ENCODE peak calls at places on chromosome 4, in four cellular contexts. One of them, this sample, is unnamed.

GRCh38 chr4:101346312-101346561 is 1.1 kb downstream of the PPP3CA start:
- DNase-seq in fibroblast of mammary gland: no peak
- DNase-seq in fibroblast of the aortic adventitia: no peak
- DNase-seq in HCT116: no peak
- DNase-seq in this sample: no peak

GRCh38 chr4:105674011-105674410 is 34.5 kb downstream of the INTS12 start:
- DNase-seq in fibroblast of mammary gland: no peak
- DNase-seq in fibroblast of the aortic adventitia: no peak
- DNase-seq in HCT116: no peak
- DNase-seq in this sample: no peak

GRCh38 chr4:70240192-70240591 is 2.2 kb upstream of the CSN3 start:
- DNase-seq in fibroblast of mammary gland: no peak
- DNase-seq in fibroblast of the aortic adventitia: peak
- DNase-seq in HCT116: no peak
- DNase-seq in this sample: no peak

GRCh38 chr4:74120086-74120485 is 21.1 kb upstream of the CXCL2 start:
- DNase-seq in fibroblast of mammary gland: peak
- DNase-seq in fibroblast of the aortic adventitia: no peak
- DNase-seq in HCT116: no peak
- DNase-seq in this sample: no peak

GRCh38 chr4:159150838-159151390 is 48.0 kb downstream of the RAPGEF2 start:
- DNase-seq in fibroblast of mammary gland: no peak
- DNase-seq in fibroblast of the aortic adventitia: no peak
- DNase-seq in HCT116: no peak
- DNase-seq in this sample: no peak

GRCh38 chr4:118225521-118225920 is 127.3 kb downstream of the PRSS12 start:
- DNase-seq in fibroblast of mammary gland: no peak
- DNase-seq in fibroblast of the aortic adventitia: no peak
- DNase-seq in HCT116: no peak
- DNase-seq in this sample: no peak

GRCh38 chr4:121863787-121864186 is 6.5 kb downstream of the BBS7 start:
- DNase-seq in fibroblast of mammary gland: no peak
- DNase-seq in fibroblast of the aortic adventitia: no peak
- DNase-seq in HCT116: no peak
- DNase-seq in this sample: no peak

GRCh38 chr4:20839957-20840356 is 139.7 kb downstream of the PACRGL start:
- DNase-seq in fibroblast of mammary gland: peak
- DNase-seq in fibroblast of the aortic adventitia: peak
- DNase-seq in HCT116: no peak
- DNase-seq in this sample: no peak

GRCh38 chr4:3158841-3159240 is 84.4 kb downstream of the HTT start:
- DNase-seq in fibroblast of mammary gland: no peak
- DNase-seq in fibroblast of the aortic adventitia: no peak
- DNase-seq in HCT116: no peak
- DNase-seq in this sample: peak

GRCh38 chr4:37588150-37588549 is 98.0 kb downstream of the RELL1 start:
- DNase-seq in fibroblast of mammary gland: peak
- DNase-seq in fibroblast of the aortic adventitia: no peak
- DNase-seq in HCT116: no peak
- DNase-seq in this sample: no peak

GRCh38 chr4:151921371-151921770 is 160.6 kb upstream of the GATB start:
- DNase-seq in fibroblast of mammary gland: peak
- DNase-seq in fibroblast of the aortic adventitia: peak
- DNase-seq in HCT116: no peak
- DNase-seq in this sample: no peak

GRCh38 chr4:22672944-22673343 is 19.8 kb upstream of the GBA3 start:
- DNase-seq in fibroblast of mammary gland: no peak
- DNase-seq in fibroblast of the aortic adventitia: no peak
- DNase-seq in HCT116: no peak
- DNase-seq in this sample: no peak

GRCh38 chr4:25838526-25838925 is 24.3 kb downstream of the SEL1L3 start:
- DNase-seq in fibroblast of mammary gland: no peak
- DNase-seq in fibroblast of the aortic adventitia: no peak
- DNase-seq in HCT116: no peak
- DNase-seq in this sample: no peak

GRCh38 chr4:118954246-118954645 is 65.6 kb downstream of the SYNPO2 start:
- DNase-seq in fibroblast of mammary gland: peak
- DNase-seq in fibroblast of the aortic adventitia: peak
- DNase-seq in HCT116: peak
- DNase-seq in this sample: peak

GRCh38 chr4:142128529-142128928 is 492.1 kb downstream of the IL15 start:
- DNase-seq in fibroblast of mammary gland: no peak
- DNase-seq in fibroblast of the aortic adventitia: peak
- DNase-seq in HCT116: no peak
- DNase-seq in this sample: peak

GRCh38 chr4:169225058-169225751 is 45.6 kb downstream of the SH3RF1 start:
- DNase-seq in fibroblast of mammary gland: peak
- DNase-seq in fibroblast of the aortic adventitia: peak
- DNase-seq in HCT116: peak
- DNase-seq in this sample: no peak

GRCh38 chr4:3112979-3113469 is 38.5 kb downstream of the HTT start:
- DNase-seq in fibroblast of mammary gland: peak
- DNase-seq in fibroblast of the aortic adventitia: peak
- DNase-seq in HCT116: no peak
- DNase-seq in this sample: no peak

GRCh38 chr4:167854881-167855280 is 237.5 kb upstream of the ANXA10 start:
- DNase-seq in fibroblast of mammary gland: peak
- DNase-seq in fibroblast of the aortic adventitia: peak
- DNase-seq in HCT116: no peak
- DNase-seq in this sample: no peak

GRCh38 chr4:180059216-180059881 is 2183.9 kb upstream of the TENM3 start:
- DNase-seq in fibroblast of mammary gland: no peak
- DNase-seq in fibroblast of the aortic adventitia: no peak
- DNase-seq in HCT116: no peak
- DNase-seq in this sample: peak

GRCh38 chr4:95049838-95050237 is 292.1 kb downstream of the BMPR1B start:
- DNase-seq in fibroblast of mammary gland: peak
- DNase-seq in fibroblast of the aortic adventitia: peak
- DNase-seq in HCT116: no peak
- DNase-seq in this sample: peak

GRCh38 chr4:72909461-72909860 is 160.1 kb downstream of the COX18 start:
- DNase-seq in fibroblast of mammary gland: no peak
- DNase-seq in fibroblast of the aortic adventitia: peak
- DNase-seq in HCT116: no peak
- DNase-seq in this sample: no peak

GRCh38 chr4:87419578-87420249 is 2.7 kb upstream of the NUDT9 start:
- DNase-seq in fibroblast of mammary gland: no peak
- DNase-seq in fibroblast of the aortic adventitia: no peak
- DNase-seq in HCT116: no peak
- DNase-seq in this sample: no peak

GRCh38 chr4:174696657-174697056 is 132.4 kb downstream of the GLRA3 start:
- DNase-seq in fibroblast of mammary gland: no peak
- DNase-seq in fibroblast of the aortic adventitia: no peak
- DNase-seq in HCT116: no peak
- DNase-seq in this sample: no peak

GRCh38 chr4:55398461-55398860 is 2.7 kb downstream of the TMEM165 start:
- DNase-seq in fibroblast of mammary gland: peak
- DNase-seq in fibroblast of the aortic adventitia: peak
- DNase-seq in HCT116: no peak
- DNase-seq in this sample: no peak

GRCh38 chr4:165204462-165204830 is 2.9 kb upstream of the KLHL2 start:
- DNase-seq in fibroblast of mammary gland: peak
- DNase-seq in fibroblast of the aortic adventitia: peak
- DNase-seq in HCT116: no peak
- DNase-seq in this sample: no peak

GRCh38 chr4:163353054-163353453 is 9.4 kb downstream of the NPY5R start:
- DNase-seq in fibroblast of mammary gland: no peak
- DNase-seq in fibroblast of the aortic adventitia: no peak
- DNase-seq in HCT116: no peak
- DNase-seq in this sample: no peak

GRCh38 chr4:1168291-1169031 is 3.9 kb downstream of the SPON2 start:
- DNase-seq in fibroblast of mammary gland: no peak
- DNase-seq in fibroblast of the aortic adventitia: no peak
- DNase-seq in HCT116: no peak
- DNase-seq in this sample: no peak

GRCh38 chr4:1164444-1164843 is 7.9 kb downstream of the SPON2 start:
- DNase-seq in fibroblast of mammary gland: no peak
- DNase-seq in fibroblast of the aortic adventitia: no peak
- DNase-seq in HCT116: no peak
- DNase-seq in this sample: no peak

GRCh38 chr4:1167244-1167949 is 5.0 kb downstream of the SPON2 start:
- DNase-seq in fibroblast of mammary gland: peak
- DNase-seq in fibroblast of the aortic adventitia: peak
- DNase-seq in HCT116: peak
- DNase-seq in this sample: peak

GRCh38 chr4:1164956-1165545 is 7.3 kb downstream of the SPON2 start:
- DNase-seq in fibroblast of mammary gland: no peak
- DNase-seq in fibroblast of the aortic adventitia: no peak
- DNase-seq in HCT116: no peak
- DNase-seq in this sample: no peak

DNA sequence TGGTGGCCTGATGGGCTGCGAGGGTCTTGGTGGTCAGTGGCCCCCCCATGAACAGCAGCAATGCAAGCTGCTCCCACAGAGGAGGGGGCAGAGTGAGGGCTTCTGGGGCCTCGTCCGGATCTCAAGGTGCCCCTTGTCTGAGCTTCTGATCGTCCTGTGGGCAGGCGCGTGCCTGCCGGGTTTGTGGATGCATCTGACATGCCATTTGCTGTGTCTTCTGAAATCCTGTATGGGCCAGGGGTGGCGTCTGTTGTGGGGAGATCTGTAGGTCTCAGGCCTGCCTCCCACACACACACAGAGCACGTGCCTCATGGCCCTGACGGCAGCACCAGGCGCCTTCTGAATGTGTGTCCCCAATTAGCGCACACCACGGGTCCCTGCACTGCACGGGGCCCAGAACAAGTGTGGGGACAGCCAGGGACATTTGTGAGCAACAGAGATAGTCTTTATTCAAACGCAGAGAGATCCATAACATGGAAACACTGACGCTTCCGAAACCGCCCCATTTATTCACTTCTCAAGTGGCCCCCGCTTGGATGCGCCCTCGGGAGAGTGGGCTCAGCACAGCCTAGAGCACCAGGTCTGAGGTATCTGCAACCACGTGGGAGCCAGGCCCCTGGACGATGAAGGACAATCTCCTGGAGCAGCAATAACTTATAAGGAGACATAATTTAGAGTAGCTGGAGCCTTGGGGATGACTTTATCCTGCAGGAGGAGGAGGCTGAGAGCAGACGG is 5.7 kb downstream of the SPON2 start:
- DNase-seq in fibroblast of mammary gland: peak
- DNase-seq in fibroblast of the aortic adventitia: no peak
- DNase-seq in HCT116: no peak
- DNase-seq in this sample: no peak
- H3K4me3 ChIP-seq in fibroblast of mammary gland: no peak
- H3K4me3 ChIP-seq in fibroblast of the aortic adventitia: no peak
- H3K4me3 ChIP-seq in HCT116: peak
- H3K4me3 ChIP-seq in this sample: no peak

DNA sequence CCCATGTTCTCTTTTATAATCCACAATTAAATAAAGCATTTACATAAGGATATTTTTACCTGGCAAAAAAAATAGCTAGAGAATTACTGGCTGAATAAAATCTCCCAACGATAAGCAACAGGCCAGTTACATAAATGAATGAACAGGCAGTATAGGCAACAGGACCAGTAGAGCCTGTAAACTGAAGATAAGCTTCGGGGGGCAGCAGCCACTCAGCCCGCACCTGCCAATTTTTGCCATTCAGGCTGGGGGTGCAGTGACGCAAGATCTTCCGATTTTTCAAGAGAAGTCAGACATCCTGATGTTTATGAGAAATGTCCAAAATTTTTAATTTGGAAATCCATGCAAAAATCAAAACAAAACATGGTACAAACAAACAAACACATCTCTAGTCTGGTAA is 49.0 kb upstream of the CDKN2AIP start:
- DNase-seq in fibroblast of mammary gland: no peak
- DNase-seq in fibroblast of the aortic adventitia: no peak
- DNase-seq in HCT116: no peak
- DNase-seq in this sample: no peak
- H3K4me3 ChIP-seq in fibroblast of mammary gland: no peak
- H3K4me3 ChIP-seq in fibroblast of the aortic adventitia: no peak
- H3K4me3 ChIP-seq in HCT116: no peak
- H3K4me3 ChIP-seq in this sample: no peak

GRCh38 chr4:99649778-99650177 is 7.8 kb downstream of the C4orf54 start:
- DNase-seq in fibroblast of mammary gland: no peak
- DNase-seq in fibroblast of the aortic adventitia: no peak
- DNase-seq in HCT116: no peak
- DNase-seq in this sample: no peak
- H3K4me3 ChIP-seq in fibroblast of mammary gland: no peak
- H3K4me3 ChIP-seq in fibroblast of the aortic adventitia: no peak
- H3K4me3 ChIP-seq in HCT116: no peak
- H3K4me3 ChIP-seq in this sample: no peak

DNA sequence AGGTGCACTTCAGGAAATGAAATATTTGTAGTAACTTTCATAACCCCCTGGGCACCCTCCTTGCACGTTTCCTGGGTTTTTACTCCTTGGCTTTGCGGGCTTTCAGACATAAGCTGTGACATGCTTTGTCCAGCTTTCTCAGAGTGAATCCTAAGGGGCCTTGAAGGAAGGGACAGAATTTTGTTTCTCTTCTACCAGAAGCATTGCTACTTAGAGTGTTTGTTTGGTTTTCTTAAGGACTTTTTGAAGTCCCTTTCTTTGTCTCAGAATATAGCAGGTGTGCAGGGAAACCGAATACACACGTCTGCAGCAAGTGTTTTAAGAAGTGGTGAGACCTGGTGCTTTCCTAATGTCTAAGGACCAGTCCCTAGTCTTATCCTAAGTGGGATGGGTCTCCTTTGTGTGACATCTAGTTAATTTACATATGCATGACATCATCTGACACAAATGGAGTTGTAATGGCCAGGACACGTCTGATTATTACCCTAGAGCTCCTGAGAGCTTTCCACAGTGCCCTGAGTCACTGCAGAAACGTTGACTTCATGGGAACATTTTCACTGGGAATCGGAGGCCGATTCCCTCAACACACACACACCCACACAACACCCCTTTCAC is 1.3 kb downstream of the FAM149A start:
- DNase-seq in fibroblast of mammary gland: peak
- DNase-seq in fibroblast of the aortic adventitia: peak
- DNase-seq in HCT116: no peak
- DNase-seq in this sample: no peak
- H3K4me3 ChIP-seq in fibroblast of mammary gland: no peak
- H3K4me3 ChIP-seq in fibroblast of the aortic adventitia: no peak
- H3K4me3 ChIP-seq in HCT116: peak
- H3K4me3 ChIP-seq in this sample: peak

GRCh38 chr4:186838295-186838694 is 114.6 kb upstream of the FAT1 start:
- DNase-seq in fibroblast of mammary gland: no peak
- DNase-seq in fibroblast of the aortic adventitia: no peak
- DNase-seq in HCT116: no peak
- DNase-seq in this sample: no peak

GRCh38 chr4:186840222-186840701 is 116.6 kb upstream of the FAT1 start:
- DNase-seq in fibroblast of mammary gland: peak
- DNase-seq in fibroblast of the aortic adventitia: peak
- DNase-seq in HCT116: peak
- DNase-seq in this sample: no peak

GRCh38 chr4:186839122-186840037 is 115.7 kb upstream of the FAT1 start:
- DNase-seq in fibroblast of mammary gland: peak
- DNase-seq in fibroblast of the aortic adventitia: peak
- DNase-seq in HCT116: no peak
- DNase-seq in this sample: no peak

GRCh38 chr4:186844059-186844681 is 120.5 kb upstream of the FAT1 start:
- DNase-seq in fibroblast of mammary gland: peak
- DNase-seq in fibroblast of the aortic adventitia: peak
- DNase-seq in HCT116: no peak
- DNase-seq in this sample: peak

GRCh38 chr4:186840771-186841301 is 117.2 kb upstream of the FAT1 start:
- DNase-seq in fibroblast of mammary gland: peak
- DNase-seq in fibroblast of the aortic adventitia: no peak
- DNase-seq in HCT116: peak
- DNase-seq in this sample: no peak
- H3K4me3 ChIP-seq in fibroblast of mammary gland: peak
- H3K4me3 ChIP-seq in fibroblast of the aortic adventitia: peak
- H3K4me3 ChIP-seq in HCT116: peak
- H3K4me3 ChIP-seq in this sample: peak

This sample was measured in thyroid gland.